ENCODE peak calls at places on chromosomes 6 and 20, in ten cellular contexts. One of them, this sample, is unnamed.

GRCh38 chr6:26311385-26312095 is 53.5 kb upstream of the BTN3A2 start:
- DNase-seq in caudate nucleus: peak; percentile 5
- DNase-seq in nucleus accumbens: no peak
- DNase-seq in activated CD8-positive, alpha-beta memory T cell treated with anti-CD3 and anti-CD28 coated beads, Interleukin-2, amount 10 ng/mL, durations not matched to agents 7 days and 5 days: peak; percentile 70
- DNase-seq in iPS-NIHi11: no peak
- DNase-seq in globus pallidus: peak; percentile 69
- DNase-seq in mucosa of descending colon: peak; percentile 60
- DNase-seq in T-helper 2 cell: no peak
- DNase-seq in tibial artery: no peak
- DNase-seq in SW480: peak; percentile 73
- DNase-seq in this sample: no peak

GRCh38 chr20:4829494-4830211 is 107.9 kb downstream of the PRND start:
- DNase-seq in nucleus accumbens: no peak
- DNase-seq in iPS-NIHi11: no peak
- DNase-seq in mucosa of descending colon: no peak
- DNase-seq in globus pallidus: no peak
- DNase-seq in SW480: no peak
- DNase-seq in T-helper 2 cell: no peak
- DNase-seq in tibial artery: peak; percentile 69
- DNase-seq in activated CD8-positive, alpha-beta memory T cell treated with anti-CD3 and anti-CD28 coated beads, Interleukin-2, amount 10 ng/mL, durations not matched to agents 7 days and 5 days: no peak
- DNase-seq in caudate nucleus: no peak
- DNase-seq in this sample: no peak

GRCh38 chr6:72720464-72720863 is 98.6 kb downstream of the KCNQ5 start:
- DNase-seq in globus pallidus: no peak
- DNase-seq in caudate nucleus: no peak
- DNase-seq in T-helper 2 cell: no peak
- DNase-seq in nucleus accumbens: no peak
- DNase-seq in activated CD8-positive, alpha-beta memory T cell treated with anti-CD3 and anti-CD28 coated beads, Interleukin-2, amount 10 ng/mL, durations not matched to agents 7 days and 5 days: no peak
- DNase-seq in mucosa of descending colon: no peak
- DNase-seq in tibial artery: no peak
- DNase-seq in iPS-NIHi11: no peak
- DNase-seq in SW480: no peak
- DNase-seq in this sample: no peak

GRCh38 chr20:63705232-63706026 is 2.3 kb downstream of the ARFRP1 start:
- DNase-seq in caudate nucleus: no peak
- DNase-seq in tibial artery: peak; percentile 50
- DNase-seq in globus pallidus: no peak
- DNase-seq in T-helper 2 cell: no peak
- DNase-seq in SW480: no peak
- DNase-seq in mucosa of descending colon: no peak
- DNase-seq in activated CD8-positive, alpha-beta memory T cell treated with anti-CD3 and anti-CD28 coated beads, Interleukin-2, amount 10 ng/mL, durations not matched to agents 7 days and 5 days: no peak
- DNase-seq in iPS-NIHi11: no peak
- DNase-seq in nucleus accumbens: no peak
- DNase-seq in this sample: no peak

GRCh38 chr6:22236626-22237414 is 60.0 kb downstream of the PRL start:
- DNase-seq in iPS-NIHi11: no peak
- DNase-seq in mucosa of descending colon: peak; percentile 2
- DNase-seq in nucleus accumbens: no peak
- DNase-seq in T-helper 2 cell: no peak
- DNase-seq in activated CD8-positive, alpha-beta memory T cell treated with anti-CD3 and anti-CD28 coated beads, Interleukin-2, amount 10 ng/mL, durations not matched to agents 7 days and 5 days: no peak
- DNase-seq in tibial artery: no peak
- DNase-seq in SW480: no peak
- DNase-seq in caudate nucleus: no peak
- DNase-seq in globus pallidus: no peak
- DNase-seq in this sample: no peak

GRCh38 chr6:153024401-153025017 is 22.0 kb upstream of the MTRF1L start:
- DNase-seq in iPS-NIHi11: peak; percentile 69
- DNase-seq in tibial artery: no peak
- DNase-seq in mucosa of descending colon: peak; percentile 66
- DNase-seq in activated CD8-positive, alpha-beta memory T cell treated with anti-CD3 and anti-CD28 coated beads, Interleukin-2, amount 10 ng/mL, durations not matched to agents 7 days and 5 days: peak; percentile 58
- DNase-seq in T-helper 2 cell: peak; percentile 9
- DNase-seq in globus pallidus: peak; percentile 47
- DNase-seq in nucleus accumbens: no peak
- DNase-seq in caudate nucleus: no peak
- DNase-seq in SW480: peak; percentile 66
- DNase-seq in this sample: peak; percentile 4

GRCh38 chr6:131367206-131367873 is 205.7 kb upstream of the ARG1 start:
- DNase-seq in globus pallidus: no peak
- DNase-seq in activated CD8-positive, alpha-beta memory T cell treated with anti-CD3 and anti-CD28 coated beads, Interleukin-2, amount 10 ng/mL, durations not matched to agents 7 days and 5 days: no peak
- DNase-seq in mucosa of descending colon: peak; percentile 78
- DNase-seq in T-helper 2 cell: no peak
- DNase-seq in caudate nucleus: no peak
- DNase-seq in SW480: no peak
- DNase-seq in tibial artery: no peak
- DNase-seq in nucleus accumbens: no peak
- DNase-seq in iPS-NIHi11: no peak
- DNase-seq in this sample: no peak

GRCh38 chr6:108102965-108103364 is 28.4 kb upstream of the OSTM1 start:
- DNase-seq in tibial artery: no peak
- DNase-seq in caudate nucleus: no peak
- DNase-seq in globus pallidus: no peak
- DNase-seq in mucosa of descending colon: no peak
- DNase-seq in activated CD8-positive, alpha-beta memory T cell treated with anti-CD3 and anti-CD28 coated beads, Interleukin-2, amount 10 ng/mL, durations not matched to agents 7 days and 5 days: no peak
- DNase-seq in T-helper 2 cell: no peak
- DNase-seq in iPS-NIHi11: no peak
- DNase-seq in SW480: no peak
- DNase-seq in nucleus accumbens: no peak
- DNase-seq in this sample: no peak

GRCh38 chr6:98777762-98778161 is 56.6 kb upstream of the POU3F2 start:
- DNase-seq in nucleus accumbens: no peak
- DNase-seq in tibial artery: no peak
- DNase-seq in globus pallidus: no peak
- DNase-seq in iPS-NIHi11: no peak
- DNase-seq in caudate nucleus: no peak
- DNase-seq in mucosa of descending colon: no peak
- DNase-seq in activated CD8-positive, alpha-beta memory T cell treated with anti-CD3 and anti-CD28 coated beads, Interleukin-2, amount 10 ng/mL, durations not matched to agents 7 days and 5 days: no peak
- DNase-seq in T-helper 2 cell: no peak
- DNase-seq in SW480: no peak
- DNase-seq in this sample: no peak

GRCh38 chr6:151958332-151958731 is 150.8 kb downstream of the ESR1 start:
- DNase-seq in nucleus accumbens: no peak
- DNase-seq in T-helper 2 cell: no peak
- DNase-seq in iPS-NIHi11: no peak
- DNase-seq in SW480: peak; percentile 56
- DNase-seq in mucosa of descending colon: no peak
- DNase-seq in caudate nucleus: no peak
- DNase-seq in globus pallidus: no peak
- DNase-seq in tibial artery: no peak
- DNase-seq in activated CD8-positive, alpha-beta memory T cell treated with anti-CD3 and anti-CD28 coated beads, Interleukin-2, amount 10 ng/mL, durations not matched to agents 7 days and 5 days: no peak
- DNase-seq in this sample: no peak

GRCh38 chr6:122406187-122406586 is 6.7 kb downstream of the HSF2 start:
- DNase-seq in caudate nucleus: no peak
- DNase-seq in T-helper 2 cell: no peak
- DNase-seq in SW480: no peak
- DNase-seq in nucleus accumbens: no peak
- DNase-seq in globus pallidus: no peak
- DNase-seq in tibial artery: no peak
- DNase-seq in iPS-NIHi11: no peak
- DNase-seq in activated CD8-positive, alpha-beta memory T cell treated with anti-CD3 and anti-CD28 coated beads, Interleukin-2, amount 10 ng/mL, durations not matched to agents 7 days and 5 days: no peak
- DNase-seq in mucosa of descending colon: no peak
- DNase-seq in this sample: no peak

GRCh38 chr20:21125072-21125848 is 622 bp upstream of the KIZ start:
- DNase-seq in nucleus accumbens: no peak
- DNase-seq in globus pallidus: peak; percentile 75
- DNase-seq in caudate nucleus: peak; percentile 72
- DNase-seq in SW480: peak; percentile 96
- DNase-seq in iPS-NIHi11: no peak
- DNase-seq in activated CD8-positive, alpha-beta memory T cell treated with anti-CD3 and anti-CD28 coated beads, Interleukin-2, amount 10 ng/mL, durations not matched to agents 7 days and 5 days: no peak
- DNase-seq in T-helper 2 cell: no peak
- DNase-seq in tibial artery: no peak
- DNase-seq in mucosa of descending colon: peak; percentile 67
- DNase-seq in this sample: no peak

GRCh38 chr20:17806739-17807441 is 107.1 kb downstream of the BANF2 start:
- DNase-seq in tibial artery: peak; percentile 83
- DNase-seq in iPS-NIHi11: peak; percentile 37
- DNase-seq in SW480: no peak
- DNase-seq in nucleus accumbens: no peak
- DNase-seq in mucosa of descending colon: peak; percentile 49
- DNase-seq in globus pallidus: no peak
- DNase-seq in T-helper 2 cell: no peak
- DNase-seq in caudate nucleus: no peak
- DNase-seq in activated CD8-positive, alpha-beta memory T cell treated with anti-CD3 and anti-CD28 coated beads, Interleukin-2, amount 10 ng/mL, durations not matched to agents 7 days and 5 days: no peak
- DNase-seq in this sample: no peak

GRCh38 chr6:132814716-132815570 is 574 bp downstream of the RPS12 start:
- DNase-seq in mucosa of descending colon: no peak
- DNase-seq in caudate nucleus: no peak
- DNase-seq in T-helper 2 cell: no peak
- DNase-seq in globus pallidus: no peak
- DNase-seq in nucleus accumbens: no peak
- DNase-seq in iPS-NIHi11: no peak
- DNase-seq in tibial artery: no peak
- DNase-seq in SW480: no peak
- DNase-seq in activated CD8-positive, alpha-beta memory T cell treated with anti-CD3 and anti-CD28 coated beads, Interleukin-2, amount 10 ng/mL, durations not matched to agents 7 days and 5 days: no peak
- DNase-seq in this sample: no peak

GRCh38 chr6:84553527-84553926 is 210.9 kb downstream of the TBX18 start:
- DNase-seq in T-helper 2 cell: no peak
- DNase-seq in nucleus accumbens: no peak
- DNase-seq in caudate nucleus: no peak
- DNase-seq in iPS-NIHi11: no peak
- DNase-seq in mucosa of descending colon: no peak
- DNase-seq in activated CD8-positive, alpha-beta memory T cell treated with anti-CD3 and anti-CD28 coated beads, Interleukin-2, amount 10 ng/mL, durations not matched to agents 7 days and 5 days: no peak
- DNase-seq in tibial artery: no peak
- DNase-seq in globus pallidus: no peak
- DNase-seq in SW480: no peak
- DNase-seq in this sample: no peak

GRCh38 chr6:113774122-113774835 is 82.9 kb upstream of the MARCKS start:
- DNase-seq in T-helper 2 cell: no peak
- DNase-seq in activated CD8-positive, alpha-beta memory T cell treated with anti-CD3 and anti-CD28 coated beads, Interleukin-2, amount 10 ng/mL, durations not matched to agents 7 days and 5 days: no peak
- DNase-seq in globus pallidus: no peak
- DNase-seq in SW480: no peak
- DNase-seq in iPS-NIHi11: no peak
- DNase-seq in nucleus accumbens: no peak
- DNase-seq in tibial artery: no peak
- DNase-seq in mucosa of descending colon: no peak
- DNase-seq in caudate nucleus: no peak
- DNase-seq in this sample: no peak

GRCh38 chr6:92945799-92946198 is 473.6 kb downstream of the EPHA7 start:
- DNase-seq in mucosa of descending colon: no peak
- DNase-seq in iPS-NIHi11: no peak
- DNase-seq in T-helper 2 cell: no peak
- DNase-seq in caudate nucleus: no peak
- DNase-seq in SW480: no peak
- DNase-seq in activated CD8-positive, alpha-beta memory T cell treated with anti-CD3 and anti-CD28 coated beads, Interleukin-2, amount 10 ng/mL, durations not matched to agents 7 days and 5 days: no peak
- DNase-seq in globus pallidus: no peak
- DNase-seq in nucleus accumbens: no peak
- DNase-seq in tibial artery: no peak
- DNase-seq in this sample: no peak

GRCh38 chr6:112235956-112236355 is 18.4 kb downstream of the LAMA4 start:
- DNase-seq in iPS-NIHi11: no peak
- DNase-seq in caudate nucleus: no peak
- DNase-seq in T-helper 2 cell: no peak
- DNase-seq in activated CD8-positive, alpha-beta memory T cell treated with anti-CD3 and anti-CD28 coated beads, Interleukin-2, amount 10 ng/mL, durations not matched to agents 7 days and 5 days: peak; percentile 89
- DNase-seq in SW480: no peak
- DNase-seq in nucleus accumbens: no peak
- DNase-seq in tibial artery: no peak
- DNase-seq in globus pallidus: no peak
- DNase-seq in mucosa of descending colon: no peak
- DNase-seq in this sample: no peak

GRCh38 chr6:72616406-72617015 is 5.4 kb upstream of the KCNQ5 start:
- DNase-seq in mucosa of descending colon: no peak
- DNase-seq in T-helper 2 cell: no peak
- DNase-seq in nucleus accumbens: no peak
- DNase-seq in SW480: peak; percentile 17
- DNase-seq in globus pallidus: peak; percentile 35
- DNase-seq in tibial artery: no peak
- DNase-seq in caudate nucleus: no peak
- DNase-seq in activated CD8-positive, alpha-beta memory T cell treated with anti-CD3 and anti-CD28 coated beads, Interleukin-2, amount 10 ng/mL, durations not matched to agents 7 days and 5 days: no peak
- DNase-seq in iPS-NIHi11: peak; percentile 15
- DNase-seq in this sample: no peak

GRCh38 chr6:2810092-2810671 is 31.5 kb downstream of the SERPINB1 start:
- DNase-seq in nucleus accumbens: no peak
- DNase-seq in T-helper 2 cell: no peak
- DNase-seq in caudate nucleus: no peak
- DNase-seq in mucosa of descending colon: peak; percentile 48
- DNase-seq in iPS-NIHi11: peak; percentile 6
- DNase-seq in globus pallidus: no peak
- DNase-seq in tibial artery: no peak
- DNase-seq in SW480: peak; percentile 84
- DNase-seq in activated CD8-positive, alpha-beta memory T cell treated with anti-CD3 and anti-CD28 coated beads, Interleukin-2, amount 10 ng/mL, durations not matched to agents 7 days and 5 days: no peak
- DNase-seq in this sample: no peak

GRCh38 chr6:15874821-15875220 is 212.0 kb upstream of the DTNBP1 start:
- DNase-seq in T-helper 2 cell: no peak
- DNase-seq in iPS-NIHi11: no peak
- DNase-seq in activated CD8-positive, alpha-beta memory T cell treated with anti-CD3 and anti-CD28 coated beads, Interleukin-2, amount 10 ng/mL, durations not matched to agents 7 days and 5 days: no peak
- DNase-seq in globus pallidus: no peak
- DNase-seq in SW480: no peak
- DNase-seq in mucosa of descending colon: no peak
- DNase-seq in caudate nucleus: no peak
- DNase-seq in nucleus accumbens: no peak
- DNase-seq in tibial artery: no peak
- DNase-seq in this sample: no peak

GRCh38 chr6:158142789-158143188 is 25.3 kb downstream of the SERAC1 start:
- DNase-seq in nucleus accumbens: no peak
- DNase-seq in SW480: no peak
- DNase-seq in tibial artery: no peak
- DNase-seq in T-helper 2 cell: no peak
- DNase-seq in caudate nucleus: no peak
- DNase-seq in globus pallidus: no peak
- DNase-seq in mucosa of descending colon: no peak
- DNase-seq in activated CD8-positive, alpha-beta memory T cell treated with anti-CD3 and anti-CD28 coated beads, Interleukin-2, amount 10 ng/mL, durations not matched to agents 7 days and 5 days: no peak
- DNase-seq in iPS-NIHi11: no peak
- DNase-seq in this sample: no peak

GRCh38 chr6:112466378-112467151 is 119.4 kb downstream of the RFPL4B start:
- DNase-seq in globus pallidus: no peak
- DNase-seq in T-helper 2 cell: no peak
- DNase-seq in nucleus accumbens: no peak
- DNase-seq in mucosa of descending colon: no peak
- DNase-seq in iPS-NIHi11: no peak
- DNase-seq in tibial artery: no peak
- DNase-seq in SW480: no peak
- DNase-seq in caudate nucleus: no peak
- DNase-seq in activated CD8-positive, alpha-beta memory T cell treated with anti-CD3 and anti-CD28 coated beads, Interleukin-2, amount 10 ng/mL, durations not matched to agents 7 days and 5 days: no peak
- DNase-seq in this sample: no peak

GRCh38 chr6:15962449-15962764 is 166.5 kb upstream of the MYLIP start:
- DNase-seq in activated CD8-positive, alpha-beta memory T cell treated with anti-CD3 and anti-CD28 coated beads, Interleukin-2, amount 10 ng/mL, durations not matched to agents 7 days and 5 days: peak; percentile 65
- DNase-seq in globus pallidus: no peak
- DNase-seq in tibial artery: no peak
- DNase-seq in mucosa of descending colon: no peak
- DNase-seq in caudate nucleus: no peak
- DNase-seq in nucleus accumbens: no peak
- DNase-seq in T-helper 2 cell: no peak
- DNase-seq in SW480: no peak
- DNase-seq in iPS-NIHi11: no peak
- DNase-seq in this sample: no peak

GRCh38 chr20:18496042-18496441 is 983 bp downstream of the RBBP9 start:
- DNase-seq in caudate nucleus: no peak
- DNase-seq in globus pallidus: no peak
- DNase-seq in tibial artery: no peak
- DNase-seq in T-helper 2 cell: no peak
- DNase-seq in activated CD8-positive, alpha-beta memory T cell treated with anti-CD3 and anti-CD28 coated beads, Interleukin-2, amount 10 ng/mL, durations not matched to agents 7 days and 5 days: no peak
- DNase-seq in iPS-NIHi11: no peak
- DNase-seq in nucleus accumbens: no peak
- DNase-seq in SW480: peak; percentile 16
- DNase-seq in mucosa of descending colon: no peak
- DNase-seq in this sample: no peak

GRCh38 chr6:135243871-135244796 is 63.0 kb downstream of the MYB start:
- DNase-seq in activated CD8-positive, alpha-beta memory T cell treated with anti-CD3 and anti-CD28 coated beads, Interleukin-2, amount 10 ng/mL, durations not matched to agents 7 days and 5 days: no peak
- DNase-seq in T-helper 2 cell: no peak
- DNase-seq in nucleus accumbens: no peak
- DNase-seq in iPS-NIHi11: no peak
- DNase-seq in SW480: no peak
- DNase-seq in tibial artery: no peak
- DNase-seq in mucosa of descending colon: no peak
- DNase-seq in caudate nucleus: no peak
- DNase-seq in globus pallidus: no peak
- DNase-seq in this sample: no peak

GRCh38 chr20:45342863-45343444 is 5.3 kb downstream of the SDC4 start:
- DNase-seq in globus pallidus: no peak
- DNase-seq in SW480: no peak
- DNase-seq in nucleus accumbens: no peak
- DNase-seq in activated CD8-positive, alpha-beta memory T cell treated with anti-CD3 and anti-CD28 coated beads, Interleukin-2, amount 10 ng/mL, durations not matched to agents 7 days and 5 days: no peak
- DNase-seq in caudate nucleus: no peak
- DNase-seq in tibial artery: peak; percentile 37
- DNase-seq in iPS-NIHi11: no peak
- DNase-seq in mucosa of descending colon: peak; percentile 69
- DNase-seq in T-helper 2 cell: no peak
- DNase-seq in this sample: no peak

GRCh38 chr6:170296423-170296745 is 5.5 kb upstream of the DLL1 start:
- DNase-seq in caudate nucleus: no peak
- DNase-seq in mucosa of descending colon: no peak
- DNase-seq in tibial artery: no peak
- DNase-seq in globus pallidus: no peak
- DNase-seq in iPS-NIHi11: no peak
- DNase-seq in nucleus accumbens: no peak
- DNase-seq in SW480: no peak
- DNase-seq in activated CD8-positive, alpha-beta memory T cell treated with anti-CD3 and anti-CD28 coated beads, Interleukin-2, amount 10 ng/mL, durations not matched to agents 7 days and 5 days: no peak
- DNase-seq in T-helper 2 cell: no peak
- DNase-seq in this sample: no peak